ENCODE peak calls at places on chromosome 2, in ten cellular contexts. One of them, this sample, is unnamed.

GRCh38 chr2:21602789-21603188 is 479.0 kb downstream of the TDRD15 start:
- DNase-seq in upper lobe of right lung: no peak
- DNase-seq in amygdala: no peak
- DNase-seq in NCI-H1417: no peak
- DNase-seq in cerebellar cortex: no peak
- DNase-seq in germinal center: no peak
- DNase-seq in AG20443: no peak
- DNase-seq in Caki2: no peak
- DNase-seq in adipocyte: no peak
- DNase-seq in DMS153: no peak
- DNase-seq in this sample: no peak

GRCh38 chr2:192500550-192501200 is 305.9 kb upstream of the TMEFF2 start:
- DNase-seq in DMS153: no peak
- DNase-seq in AG20443: peak
- DNase-seq in adipocyte: peak
- DNase-seq in upper lobe of right lung: no peak
- DNase-seq in cerebellar cortex: no peak
- DNase-seq in Caki2: peak
- DNase-seq in germinal center: no peak
- DNase-seq in NCI-H1417: no peak
- DNase-seq in amygdala: no peak
- DNase-seq in this sample: no peak

GRCh38 chr2:54073796-54074195 is 41.6 kb upstream of the ACYP2 start:
- DNase-seq in adipocyte: peak
- DNase-seq in AG20443: no peak
- DNase-seq in germinal center: no peak
- DNase-seq in cerebellar cortex: no peak
- DNase-seq in amygdala: no peak
- DNase-seq in NCI-H1417: no peak
- DNase-seq in DMS153: no peak
- DNase-seq in upper lobe of right lung: no peak
- DNase-seq in Caki2: peak
- DNase-seq in this sample: no peak

GRCh38 chr2:198917275-198917674 is 540.5 kb downstream of the SATB2 start:
- DNase-seq in cerebellar cortex: no peak
- DNase-seq in Caki2: no peak
- DNase-seq in upper lobe of right lung: no peak
- DNase-seq in AG20443: no peak
- DNase-seq in NCI-H1417: no peak
- DNase-seq in DMS153: no peak
- DNase-seq in adipocyte: no peak
- DNase-seq in germinal center: no peak
- DNase-seq in amygdala: no peak
- DNase-seq in this sample: no peak

GRCh38 chr2:190460533-190460932 is 52.4 kb downstream of the MFSD6 start:
- DNase-seq in adipocyte: no peak
- DNase-seq in NCI-H1417: no peak
- DNase-seq in AG20443: no peak
- DNase-seq in germinal center: no peak
- DNase-seq in amygdala: no peak
- DNase-seq in upper lobe of right lung: no peak
- DNase-seq in DMS153: no peak
- DNase-seq in cerebellar cortex: no peak
- DNase-seq in Caki2: no peak
- DNase-seq in this sample: no peak

GRCh38 chr2:41933585-41934322 is 114.1 kb upstream of the PKDCC start:
- DNase-seq in cerebellar cortex: no peak
- DNase-seq in Caki2: peak
- DNase-seq in NCI-H1417: no peak
- DNase-seq in germinal center: no peak
- DNase-seq in upper lobe of right lung: no peak
- DNase-seq in AG20443: peak
- DNase-seq in adipocyte: peak
- DNase-seq in amygdala: no peak
- DNase-seq in DMS153: no peak
- DNase-seq in this sample: peak

GRCh38 chr2:233261819-233262555 is 10.5 kb downstream of the ATG16L1 start:
- DNase-seq in AG20443: no peak
- DNase-seq in Caki2: no peak
- DNase-seq in amygdala: no peak
- DNase-seq in NCI-H1417: no peak
- DNase-seq in germinal center: no peak
- DNase-seq in cerebellar cortex: no peak
- DNase-seq in upper lobe of right lung: no peak
- DNase-seq in adipocyte: no peak
- DNase-seq in DMS153: no peak
- DNase-seq in this sample: no peak

GRCh38 chr2:241616168-241617125 is 20.5 kb downstream of the THAP4 start:
- DNase-seq in Caki2: no peak
- DNase-seq in adipocyte: no peak
- DNase-seq in NCI-H1417: no peak
- DNase-seq in DMS153: peak
- DNase-seq in germinal center: no peak
- DNase-seq in amygdala: no peak
- DNase-seq in cerebellar cortex: no peak
- DNase-seq in AG20443: no peak
- DNase-seq in upper lobe of right lung: no peak
- DNase-seq in this sample: no peak

GRCh38 chr2:229514318-229514717 is 200.0 kb downstream of the DNER start:
- DNase-seq in DMS153: no peak
- DNase-seq in upper lobe of right lung: no peak
- DNase-seq in adipocyte: no peak
- DNase-seq in AG20443: no peak
- DNase-seq in amygdala: no peak
- DNase-seq in cerebellar cortex: no peak
- DNase-seq in NCI-H1417: no peak
- DNase-seq in Caki2: no peak
- DNase-seq in germinal center: no peak
- DNase-seq in this sample: no peak